ENCODE peak calls at places on chromosomes 1 and 21, in seven cellular contexts. A, H, I, R, U, J and V are unnamed samples.

GRCh38 chr21:32894321-32894720 is 122.8 kb upstream of the PAXBP1 start:
- DNase-seq in A (no peak), H (no peak), I (no peak), R (no peak), U (no peak), J (no peak), V (no peak)

GRCh38 chr1:31866450-31866801 is 50.6 kb upstream of the SPOCD1 start:
- DNase-seq in A (peak), H (no peak), I (no peak), R (no peak), U (no peak), J (no peak), V (no peak)

GRCh38 chr1:211280910-211281309 is 21.7 kb downstream of the RCOR3 start:
- DNase-seq in A (no peak), H (no peak), I (no peak), R (no peak), U (no peak), J (no peak), V (no peak)

GRCh38 chr1:7199077-7199779 is 414.0 kb downstream of the CAMTA1 start:
- DNase-seq in A (no peak), H (no peak), I (no peak), R (no peak), U (no peak), J (no peak), V (no peak)

GRCh38 chr1:30232288-30232899 is 491.0 kb downstream of the MATN1 start:
- DNase-seq in A (peak), H (peak), I (peak), R (no peak), U (no peak), J (peak), V (peak)

GRCh38 chr1:87787551-87787950 is 458.9 kb downstream of the LMO4 start:
- DNase-seq in A (no peak), H (no peak), I (no peak), R (no peak), U (no peak), J (peak), V (peak)

GRCh38 chr1:43979528-43980254 is 681 bp downstream of the B4GALT2 start:
- DNase-seq in A (peak), H (no peak), I (peak), R (peak), U (no peak), J (peak), V (peak)

GRCh38 chr1:236765831-236766230 is 29.3 kb upstream of the MTR start:
- DNase-seq in A (no peak), H (no peak), I (no peak), R (no peak), U (no peak), J (no peak), V (no peak)

GRCh38 chr1:86207323-86207722 is 50.8 kb upstream of the COL24A1 start:
- DNase-seq in A (no peak), H (no peak), I (no peak), R (no peak), U (no peak), J (no peak), V (no peak)

GRCh38 chr1:181398544-181398943 is 84.8 kb upstream of the CACNA1E start:
- DNase-seq in A (no peak), H (no peak), I (no peak), R (no peak), U (peak), J (no peak), V (no peak)

GRCh38 chr1:183716286-183716685 is 63.2 kb upstream of the APOBEC4 start:
- DNase-seq in A (no peak), H (no peak), I (no peak), R (no peak), U (no peak), J (no peak), V (no peak)

GRCh38 chr1:183719289-183719688 is 66.2 kb upstream of the APOBEC4 start:
- DNase-seq in A (no peak), H (no peak), I (no peak), R (no peak), U (no peak), J (no peak), V (peak)

GRCh38 chr1:183721041-183721440 is 67.9 kb upstream of the APOBEC4 start:
- DNase-seq in A (no peak), H (no peak), I (no peak), R (no peak), U (no peak), J (no peak), V (no peak)

GRCh38 chr1:183723571-183723970 is 70.5 kb upstream of the APOBEC4 start:
- DNase-seq in A (no peak), H (no peak), I (no peak), R (no peak), U (no peak), J (no peak), V (no peak)

GRCh38 chr1:183719976-183720497 is 66.9 kb upstream of the APOBEC4 start:
- DNase-seq in A (no peak), H (no peak), I (no peak), R (no peak), U (no peak), J (no peak), V (no peak)
- TF ChIP-seq JUND in A (no peak), H (no peak), I (no peak), R (no peak), U (no peak), J (no peak), V (no peak)

DNA sequence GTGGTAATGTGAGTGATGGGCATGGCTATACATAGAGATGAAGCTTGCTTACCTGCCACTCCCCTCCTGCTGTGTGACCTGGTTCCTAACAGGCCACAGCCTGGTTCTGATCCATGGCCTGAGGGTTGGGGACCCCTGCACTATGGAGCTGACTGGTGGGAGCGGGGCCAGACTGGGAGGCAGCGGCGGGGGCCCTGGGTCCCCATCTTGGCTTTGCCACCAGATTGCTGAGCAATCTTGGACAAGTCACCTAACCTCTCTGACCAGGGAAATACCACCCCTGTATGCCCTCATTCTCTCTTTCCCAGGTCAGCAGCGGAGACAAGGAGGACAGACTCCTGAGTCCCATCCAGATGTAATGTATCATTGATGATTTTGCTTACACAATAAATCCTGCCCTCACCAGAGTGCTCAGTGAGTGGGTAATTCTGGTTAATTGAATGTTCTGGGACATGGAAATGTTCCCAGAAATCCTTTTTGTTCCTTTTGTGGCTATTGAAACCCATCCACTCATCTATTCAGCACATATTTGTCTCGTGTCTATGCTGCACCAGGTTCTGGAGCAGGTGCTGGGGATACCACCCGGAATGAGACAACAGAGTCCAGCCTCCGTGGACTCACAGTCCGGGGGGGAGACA is 4.1 kb upstream of the ARHGEF10L start:
- DNase-seq in A (no peak), H (no peak), I (no peak), R (no peak), U (no peak), J (no peak), V (no peak)
- TF ChIP-seq JUND in A (no peak), H (no peak), I (no peak), R (no peak), U (no peak), J (no peak), V (no peak)

GRCh38 chr1:219862366-219862765 is 66.0 kb downstream of the SLC30A10 start:
- DNase-seq in A (no peak), H (no peak), I (no peak), R (no peak), U (no peak), J (no peak), V (no peak)
- TF ChIP-seq JUND in A (no peak), H (no peak), I (no peak), R (no peak), U (no peak), J (no peak), V (no peak)

GRCh38 chr1:178937770-178938169 is 66.9 kb upstream of the ANGPTL1 start:
- DNase-seq in A (no peak), H (no peak), I (peak), R (no peak), U (no peak), J (no peak), V (no peak)
- TF ChIP-seq JUND in A (no peak), H (no peak), I (no peak), R (no peak), U (no peak), J (no peak), V (no peak)

GRCh38 chr21:8992731-8993174 is 1528.6 kb upstream of the TPTE start:
- DNase-seq in A (peak), H (no peak), I (no peak), R (no peak), U (no peak), J (peak), V (peak)

GRCh38 chr21:8989883-8990325 is 1531.5 kb upstream of the TPTE start:
- DNase-seq in A (no peak), H (no peak), I (no peak), R (no peak), U (no peak), J (peak), V (no peak)

GRCh38 chr21:8991968-8992621 is 1529.3 kb upstream of the TPTE start:
- DNase-seq in A (peak), H (no peak), I (no peak), R (no peak), U (no peak), J (no peak), V (peak)

GRCh38 chr21:8990326-8991087 is 1530.9 kb upstream of the TPTE start:
- DNase-seq in A (no peak), H (no peak), I (no peak), R (no peak), U (no peak), J (peak), V (peak)

DNA sequence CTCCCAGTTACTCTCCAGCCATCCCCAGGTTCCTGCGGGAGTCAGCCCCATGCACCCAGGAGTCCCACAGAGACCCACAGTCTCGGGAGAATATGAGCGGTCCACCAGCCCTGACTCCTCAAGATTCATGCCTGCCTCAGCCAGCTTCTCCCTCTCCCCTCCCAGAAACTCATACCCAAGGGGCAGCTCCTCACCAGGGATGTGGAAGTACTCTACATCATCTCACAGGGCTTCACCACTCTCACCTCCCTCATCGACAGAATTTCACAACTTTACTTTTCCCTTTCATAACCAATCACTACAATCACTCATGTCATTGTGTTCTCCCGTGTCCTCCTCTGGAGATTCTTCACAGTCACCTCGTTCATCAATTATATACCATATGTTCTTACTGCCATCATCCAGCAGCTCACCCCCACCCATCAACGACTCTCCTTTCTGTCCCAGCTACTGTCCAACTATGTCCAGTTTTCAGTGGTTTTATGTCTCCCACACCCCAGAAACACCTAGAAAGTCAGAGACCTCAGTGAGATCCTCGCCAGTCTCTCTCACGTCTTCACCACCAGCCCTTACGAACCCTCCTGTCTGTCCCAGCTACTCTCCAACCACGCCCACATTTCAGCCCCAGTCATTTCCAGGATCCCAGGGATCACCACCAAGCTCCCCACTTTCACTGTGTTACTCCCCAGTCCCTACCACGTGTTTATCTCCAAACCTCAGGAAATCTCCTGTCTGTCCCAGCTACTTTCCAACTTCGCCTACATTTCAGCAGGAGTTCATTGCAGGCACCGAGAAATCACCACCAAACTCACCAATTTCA is 1530.1 kb upstream of the TPTE start:
- DNase-seq in A (no peak), H (no peak), I (no peak), R (no peak), U (no peak), J (peak), V (peak)
- TF ChIP-seq JUND in A (no peak), H (no peak), I (no peak), R (no peak), U (no peak), J (no peak), V (no peak)

GRCh38 chr1:38265293-38266196 is 219.0 kb upstream of the POU3F1 start:
- DNase-seq in A (peak), H (no peak), I (no peak), R (no peak), U (no peak), J (no peak), V (no peak)
- TF ChIP-seq JUND in A (no peak), H (no peak), I (no peak), R (no peak), U (no peak), J (no peak), V (no peak)

GRCh38 chr1:150150511-150151021 is 850 bp downstream of the PLEKHO1 start:
- DNase-seq in A (peak), H (no peak), I (peak), R (peak), U (no peak), J (no peak), V (no peak)

GRCh38 chr1:150151291-150152181 is 1.8 kb downstream of the PLEKHO1 start:
- DNase-seq in A (peak), H (no peak), I (no peak), R (peak), U (no peak), J (no peak), V (no peak)

GRCh38 chr1:150152182-150152536 is 2.4 kb downstream of the PLEKHO1 start:
- DNase-seq in A (no peak), H (no peak), I (no peak), R (no peak), U (no peak), J (no peak), V (no peak)

GRCh38 chr1:150154143-150154542 is 4.4 kb downstream of the PLEKHO1 start:
- DNase-seq in A (peak), H (no peak), I (no peak), R (no peak), U (no peak), J (no peak), V (no peak)

GRCh38 chr1:150152772-150153461 is 3.2 kb downstream of the PLEKHO1 start:
- DNase-seq in A (peak), H (no peak), I (no peak), R (no peak), U (no peak), J (peak), V (no peak)
- TF ChIP-seq JUND in A (no peak), H (no peak), I (no peak), R (peak), U (no peak), J (no peak), V (no peak)

DNA sequence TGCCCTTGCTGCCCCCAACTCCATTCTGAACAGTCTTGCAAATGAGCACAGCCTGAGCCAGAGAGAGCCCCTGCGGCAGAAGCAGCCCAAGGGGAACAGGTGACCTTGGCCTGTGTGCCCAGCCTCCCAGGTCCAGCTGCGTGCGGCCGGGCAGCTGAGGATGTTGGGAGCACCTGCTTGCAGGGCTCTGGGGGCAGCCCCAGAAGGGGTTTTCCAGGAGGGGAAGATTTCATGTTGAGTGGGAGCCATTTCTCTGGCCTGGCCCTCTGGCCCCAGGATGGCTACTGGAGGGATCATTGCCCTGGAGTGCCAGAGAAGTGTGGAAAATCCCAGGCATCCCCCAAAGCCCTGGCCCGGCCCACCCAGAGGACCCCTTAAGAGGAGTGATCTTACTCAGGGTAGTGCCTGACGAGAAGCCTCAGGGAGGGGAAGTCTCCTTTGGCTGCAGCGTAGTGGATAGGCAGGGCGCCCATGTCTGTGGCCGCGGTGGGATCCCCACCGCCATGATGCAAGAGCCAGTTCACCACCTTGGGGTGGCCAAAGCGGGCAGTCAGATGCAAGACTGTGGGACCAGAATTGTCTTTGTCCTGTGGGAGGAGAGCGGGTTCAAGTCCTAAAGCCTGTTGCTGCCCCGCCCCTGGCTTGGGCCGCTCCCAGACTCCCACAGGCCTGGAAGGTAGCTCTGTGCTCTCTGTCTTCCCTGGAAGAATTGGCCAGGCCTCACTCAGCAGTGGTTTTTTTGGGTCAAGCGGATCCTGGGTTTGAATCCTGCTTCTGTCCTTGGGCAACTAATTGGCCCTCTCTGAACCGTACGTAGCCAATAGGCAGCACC is 20.5 kb upstream of the RNU1-4 start:
- DNase-seq in A (peak), H (no peak), I (peak), R (peak), U (no peak), J (no peak), V (no peak)
- TF ChIP-seq JUND in A (no peak), H (no peak), I (no peak), R (no peak), U (no peak), J (no peak), V (no peak)

DNA sequence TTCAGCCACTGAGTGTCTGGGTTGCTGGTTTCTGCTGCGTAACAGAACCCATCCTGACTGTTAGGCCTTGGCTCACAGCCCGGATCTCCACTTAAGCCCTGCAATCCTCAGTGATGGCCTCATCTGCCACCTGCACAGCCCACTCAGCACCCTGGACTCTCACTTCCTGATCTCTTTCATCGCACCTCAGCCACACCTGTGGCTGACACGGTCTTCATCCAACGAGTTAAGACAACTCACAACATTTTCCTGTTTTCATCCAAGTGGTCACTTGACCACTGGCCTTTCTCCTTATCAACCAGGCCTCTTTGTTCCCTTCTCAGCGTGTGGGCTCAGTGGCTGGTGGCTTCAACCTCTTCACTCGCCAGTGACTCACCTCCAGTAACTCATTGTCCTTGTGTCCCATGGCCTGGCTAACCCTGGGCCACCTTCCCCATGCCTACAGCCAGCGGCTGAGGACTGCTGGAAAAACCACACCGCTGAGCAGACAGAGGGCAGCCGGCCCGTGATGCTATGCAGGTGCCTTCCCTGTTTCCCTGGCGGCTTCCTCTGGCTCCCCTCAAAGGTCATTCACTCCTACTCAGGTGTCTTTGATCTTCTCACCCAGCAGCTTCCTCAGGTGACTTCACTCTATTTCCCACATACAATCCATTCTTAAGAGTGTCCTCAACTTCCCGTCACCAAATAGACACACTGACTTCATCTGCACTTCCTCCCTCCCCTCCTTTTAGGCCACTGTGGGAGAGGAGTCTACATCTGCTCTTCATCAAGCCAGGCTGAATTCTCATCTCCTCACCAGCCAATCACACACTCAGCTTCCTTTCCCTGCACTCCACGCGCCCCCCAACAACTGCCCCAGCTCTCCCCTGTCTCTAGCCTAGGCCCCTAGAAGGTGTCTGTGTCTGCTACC is 19.9 kb upstream of the EDN2 start:
- DNase-seq in A (peak), H (peak), I (no peak), R (no peak), U (no peak), J (no peak), V (no peak)
- TF ChIP-seq JUND in A (peak), H (no peak), I (no peak), R (no peak), U (no peak), J (no peak), V (no peak)